ENCODE peak calls at places on chromosomes 13 and 19, in seven cellular contexts. W is CD4-positive, CD25-positive, alpha-beta regulatory T cell; H is PC-9; O is adipocyte; L is CD8-positive, alpha-beta T cell; X is MM.1S; G is ascending aorta. E is an unnamed sample. For H3K4me1, the result is how much of the 10 kb centered on the place peaks cover.

GRCh38 chr13:60397693-60398437 is 845 bp downstream of the TDRD3 start:
- DNase-seq in O (peak), X (peak), H (peak), G (peak), W (no peak), L (peak), E (peak)

GRCh38 chr19:51571599-51571998 is 516 bp downstream of the ZNF175 start:
- DNase-seq in H (no peak), W (no peak), L (no peak), X (no peak), G (no peak), O (peak), E (peak)

GRCh38 chr19:33427801-33428626 is 54.5 kb downstream of the CEBPG start:
- DNase-seq in O (no peak), X (no peak), W (no peak), L (no peak), G (no peak), H (no peak), E (no peak)

GRCh38 chr13:108220042-108220441 is 1.9 kb downstream of the ABHD13 start:
- DNase-seq in O (peak), H (peak), X (no peak), L (no peak), W (no peak), G (no peak), E (no peak)

GRCh38 chr19:18939922-18940775 is 868 bp downstream of the HOMER3 start:
- DNase-seq in X (no peak), H (no peak), G (peak), O (peak), L (no peak), W (no peak), E (no peak)

GRCh38 chr19:32459199-32459865 is 53.8 kb downstream of the DPY19L3 start:
- DNase-seq in X (no peak), H (no peak), G (no peak), W (no peak), O (no peak), L (no peak), E (no peak)

GRCh38 chr19:21483589-21484170 is 21.7 kb upstream of the ZNF429 start:
- DNase-seq in L (peak), H (no peak), G (peak), W (peak), O (peak), X (no peak), E (peak)

GRCh38 chr13:29713841-29714240 is 118.4 kb upstream of the SLC7A1 start:
- DNase-seq in O (no peak), G (no peak), L (no peak), H (no peak), W (no peak), X (no peak), E (peak)

GRCh38 chr19:18969953-18970659 is 29.1 kb upstream of the HOMER3 start:
- DNase-seq in L (no peak), W (no peak), G (no peak), O (no peak), X (no peak), H (no peak), E (no peak)

GRCh38 chr13:20160346-20161274 is at the start of gene GJA3:
- DNase-seq in H (no peak), W (peak), L (peak), G (no peak), O (peak), X (no peak), E (peak)

GRCh38 chr19:38387550-38388309 is at the start of gene GGN:
- DNase-seq in W (peak), G (peak), L (peak), X (peak), H (peak), O (peak), E (peak)

GRCh38 chr19:39927524-39928356 is 6.7 kb downstream of the FCGBP start:
- DNase-seq in O (no peak), W (no peak), L (peak), H (no peak), G (no peak), X (no peak), E (peak)

GRCh38 chr13:41231025-41231677 is 32.2 kb downstream of the MTRF1 start:
- DNase-seq in G (no peak), L (no peak), O (no peak), X (no peak), W (no peak), H (no peak), E (no peak)

GRCh38 chr13:78586706-78587105 is 16.6 kb downstream of the POU4F1 start:
- DNase-seq in G (no peak), O (no peak), H (no peak), W (no peak), L (no peak), X (no peak), E (peak)

GRCh38 chr19:35702223-35703012 is 1.9 kb upstream of the ZBTB32 start:
- DNase-seq in X (peak), H (peak), L (peak), O (peak), G (peak), W (peak), E (peak)

GRCh38 chr13:74128171-74128767 is 5.9 kb downstream of the KLF12 start:
- DNase-seq in G (no peak), H (no peak), W (no peak), X (no peak), L (no peak), O (peak), E (no peak)

GRCh38 chr19:15294591-15294990 is 37.7 kb downstream of the BRD4 start:
- DNase-seq in G (no peak), H (no peak), L (no peak), X (no peak), O (no peak), W (no peak), E (no peak)

GRCh38 chr19:39499082-39499642 is 415 bp downstream of the DLL3 start:
- DNase-seq in X (no peak), W (no peak), H (no peak), O (peak), L (no peak), G (no peak), E (no peak)

GRCh38 chr19:679418-680286 is 3.5 kb downstream of the FSTL3 start:
- DNase-seq in G (peak), H (no peak), W (no peak), O (peak), L (peak), X (no peak), E (peak)

GRCh38 chr13:39675904-39676303 is 20.4 kb downstream of the COG6 start:
- DNase-seq in H (no peak), L (no peak), G (no peak), O (no peak), W (no peak), X (no peak), E (no peak)

GRCh38 chr19:57583104-57583520 is 833 bp upstream of the ZIK1 start:
- DNase-seq in L (no peak), O (no peak), G (no peak), W (no peak), X (no peak), H (no peak), E (no peak)

GRCh38 chr13:32164622-32165268 is 133.2 kb downstream of the FRY start:
- DNase-seq in G (no peak), L (no peak), O (peak), W (no peak), X (peak), H (no peak), E (peak)

GRCh38 chr19:662207-662961 is 630 bp downstream of the RNF126 start:
- DNase-seq in L (peak), O (peak), W (peak), G (no peak), H (peak), X (peak), E (peak)

GRCh38 chr19:34461375-34462100 is 20.0 kb upstream of the WTIP start:
- DNase-seq in G (peak), L (no peak), W (no peak), H (no peak), X (no peak), O (peak), E (no peak)

GRCh38 chr19:34480971-34481821 is at the start of gene WTIP:
- DNase-seq in G (peak), O (peak), H (no peak), W (no peak), X (no peak), L (no peak), E (no peak)

GRCh38 chr19:49889687-49890348 is 6.9 kb downstream of the IL4I1 start:
- DNase-seq in G (peak), O (peak), W (peak), X (peak), L (peak), H (peak), E (peak)

GRCh38 chr13:24005711-24006281 is 108.5 kb upstream of the C1QTNF9B start:
- DNase-seq in W (no peak), H (no peak), O (peak), X (no peak), L (no peak), G (no peak), E (no peak)

GRCh38 chr13:112702341-112702982 is 12.6 kb downstream of the ATP11A start:
- DNase-seq in X (no peak), G (peak), L (no peak), W (no peak), O (no peak), H (no peak), E (no peak)

GRCh38 chr19:43526884-43527859 is at the start of gene ETHE1:
- DNase-seq in G (peak), W (peak), L (peak), H (peak), O (peak), X (peak), E (peak)

GRCh38 chr13:78826936-78827335 is 168.0 kb upstream of the OBI1 start:
- DNase-seq in X (no peak), L (no peak), H (no peak), G (no peak), W (no peak), O (no peak), E (no peak)

GRCh38 chr13:79477968-79478367 is 3.0 kb upstream of the NDFIP2 start:
- DNase-seq in H (no peak), X (no peak), G (no peak), W (no peak), L (no peak), O (no peak), E (no peak)

GRCh38 chr19:40298026-40298425 is 12.9 kb upstream of the AKT2 start:
- DNase-seq in L (no peak), X (no peak), O (no peak), W (no peak), H (no peak), G (no peak), E (no peak)

GRCh38 chr13:39811051-39811450 is 155.6 kb downstream of the COG6 start:
- DNase-seq in L (no peak), H (no peak), O (no peak), G (no peak), W (no peak), X (no peak), E (no peak)

GRCh38 chr13:106680796-106681482 is 113.0 kb upstream of the ARGLU1 start:
- DNase-seq in O (no peak), X (no peak), H (no peak), L (no peak), G (no peak), W (no peak), E (no peak)

DNA sequence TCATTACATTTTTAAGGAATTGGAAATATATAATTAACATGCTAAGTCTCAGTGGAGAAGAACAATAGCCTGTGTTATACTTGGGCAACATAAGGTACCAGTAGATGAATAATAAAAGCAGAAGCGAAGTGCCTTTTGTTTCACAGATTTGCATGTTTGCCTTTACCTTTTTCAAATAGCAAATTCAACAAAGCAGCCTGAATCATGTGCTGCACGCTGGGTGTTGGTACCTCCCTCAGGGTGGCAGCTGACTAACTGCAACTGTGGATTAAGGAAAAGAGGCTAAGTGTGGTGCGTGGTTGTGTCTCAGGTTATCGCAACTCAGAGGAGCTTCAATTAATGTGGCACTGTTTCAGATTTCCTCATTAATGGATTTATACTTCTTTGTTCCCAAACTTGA is 189.0 kb downstream of the LMO7 start:
- DNase-seq in W (no peak), L (no peak), O (no peak), H (no peak), G (no peak), X (no peak), E (no peak)
- H3K4me1 ChIP-seq in W (under half), L (under half), O (under half), H (under half), G (under half), X (under half), E (under half)

GRCh38 chr13:22168437-22168836 is 497.6 kb downstream of the FGF9 start:
- DNase-seq in W (no peak), G (no peak), O (no peak), X (no peak), H (no peak), L (no peak), E (no peak)
- H3K4me1 ChIP-seq in W (under half), G (under half), O (under half), X (under half), H (under half), L (under half), E (under half)

DNA sequence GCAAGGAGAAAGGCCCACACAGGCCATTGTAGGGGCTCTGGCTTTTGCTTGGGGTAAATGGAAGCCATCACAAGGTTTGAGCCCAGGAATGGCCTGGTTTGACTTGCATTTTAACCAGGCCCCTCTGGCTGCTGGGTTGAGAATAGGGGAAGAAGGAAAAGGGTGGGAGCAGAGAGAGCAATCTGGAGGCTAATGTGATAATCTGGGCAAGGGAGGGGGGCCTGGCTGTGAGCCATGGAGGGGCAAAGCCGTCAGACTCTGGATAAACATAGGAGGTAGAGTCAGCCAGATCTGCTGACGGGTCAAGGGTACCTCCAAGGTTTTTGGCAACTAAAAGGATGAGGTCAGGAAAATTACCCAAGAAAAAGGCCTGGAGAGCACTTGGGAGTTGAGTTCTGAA is 41.6 kb downstream of the RFX2 start:
- DNase-seq in L (no peak), G (peak), X (no peak), W (no peak), O (no peak), H (no peak), E (no peak)
- H3K4me1 ChIP-seq in L (under half), G (under half), X (under half), W (under half), O (half or more), H (under half), E (under half)

GRCh38 chr13:98492335-98493034 is 84.4 kb downstream of the STK24 start:
- DNase-seq in O (peak), G (no peak), H (no peak), X (no peak), W (no peak), L (peak), E (no peak)
- H3K4me1 ChIP-seq in O (half or more), G (under half), H (under half), X (under half), W (under half), L (under half), E (under half)

DNA sequence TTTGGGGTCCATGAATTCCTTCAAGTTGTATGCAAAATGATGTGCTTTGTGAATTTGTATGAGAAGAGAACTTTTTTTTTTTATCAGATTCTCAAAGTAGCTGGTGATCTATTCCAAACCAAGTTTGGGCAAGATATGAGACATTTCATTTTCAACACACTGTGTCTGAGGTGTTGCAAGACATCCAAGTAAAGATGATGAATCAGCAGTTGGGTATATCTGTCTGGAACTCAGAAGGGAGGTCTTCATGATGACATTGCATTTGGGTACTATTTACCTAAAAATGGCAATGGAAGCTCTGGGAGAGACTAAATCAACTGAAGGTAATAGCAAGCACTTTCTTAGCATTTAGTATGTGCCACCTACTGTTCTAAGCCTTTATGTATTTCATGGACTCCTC is 2.8 kb downstream of the FAM124A start:
- DNase-seq in G (no peak), X (no peak), W (no peak), L (no peak), O (peak), H (no peak), E (no peak)
- H3K4me1 ChIP-seq in G (under half), X (under half), W (under half), L (under half), O (under half), H (under half), E (under half)

DNA sequence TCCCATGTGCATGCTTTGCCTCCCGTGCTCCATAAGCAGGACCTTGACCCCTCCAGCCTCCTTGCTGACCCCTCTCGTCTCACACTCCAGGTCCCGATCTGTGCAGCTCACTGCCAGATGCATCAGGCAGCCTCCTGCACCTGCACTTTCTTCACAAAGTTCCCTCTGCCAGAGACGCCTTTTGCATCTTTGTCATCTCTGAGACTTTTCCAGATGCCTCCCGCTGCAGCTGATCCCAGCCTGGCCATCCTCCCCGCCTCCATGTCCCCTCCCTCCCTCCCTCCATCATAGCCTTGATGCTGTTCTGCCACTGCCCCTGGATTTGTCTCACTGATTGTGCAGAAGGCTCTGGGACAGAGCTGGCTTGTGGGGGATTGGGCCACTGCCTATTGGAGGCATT is 29.9 kb downstream of the PPP1R37 start:
- DNase-seq in G (no peak), L (no peak), O (no peak), X (no peak), H (no peak), W (no peak), E (no peak)
- H3K4me1 ChIP-seq in G (under half), L (half or more), O (under half), X (under half), H (under half), W (under half), E (under half)

DNA sequence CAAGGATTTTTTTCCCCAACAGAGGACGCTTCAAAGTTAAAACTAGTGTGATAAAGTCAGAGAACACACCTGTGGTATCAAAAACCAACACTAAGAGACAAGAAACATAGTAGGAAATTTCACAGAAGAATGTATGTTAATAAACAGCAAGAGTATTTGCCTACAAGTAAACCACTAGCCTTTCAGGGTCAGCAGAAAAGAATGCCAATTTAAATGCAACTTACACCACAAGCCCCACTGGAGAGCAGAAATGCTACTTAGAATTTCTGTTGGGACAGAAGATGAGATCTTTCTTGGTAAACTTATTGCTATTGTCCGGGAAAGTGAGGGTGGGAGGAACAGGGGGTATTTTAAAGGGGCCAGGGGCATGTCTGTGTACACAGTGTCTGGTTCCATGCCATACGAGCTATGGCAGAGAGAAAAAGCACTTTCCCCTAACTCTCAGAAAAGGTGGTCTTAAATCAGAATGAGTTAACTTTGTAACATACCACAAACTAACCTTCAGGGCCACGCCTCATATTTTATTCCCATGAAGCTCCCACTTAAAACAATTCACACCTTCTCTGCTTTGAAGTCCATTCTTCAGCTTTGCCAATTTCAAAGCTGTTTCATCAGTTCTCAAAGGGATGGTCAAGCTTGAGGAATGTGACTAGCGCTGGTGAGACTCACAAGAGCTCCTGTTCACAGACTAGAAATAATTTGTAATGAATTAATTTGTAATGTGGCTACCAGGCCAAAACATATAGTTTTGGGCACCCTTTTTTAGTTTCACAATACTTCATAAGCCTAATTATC is 68.4 kb downstream of the STK24 start:
- DNase-seq in W (no peak), X (no peak), L (no peak), H (peak), O (peak), G (peak), E (no peak)
- H3K4me1 ChIP-seq in W (half or more), X (under half), L (under half), H (half or more), O (under half), G (under half), E (half or more)

GRCh38 chr19:16624236-16624635 is 3.8 kb downstream of the MED26 start:
- DNase-seq in H (no peak), G (no peak), O (no peak), W (no peak), X (no peak), L (no peak), E (no peak)
- H3K4me1 ChIP-seq in H (under half), G (under half), O (half or more), W (under half), X (under half), L (under half), E (half or more)